ENCODE peak calls at places on chromosome 14, in six cellular contexts. One of them, this sample, is unnamed.

GRCh38 chr14:87483651-87484260 is 509.2 kb downstream of the GALC start:
- DNase-seq in brain microvascular endothelial cell: peak
- DNase-seq in right lobe of liver: no peak
- DNase-seq in left ventricle myocardium inferior: no peak
- DNase-seq in CD8-positive, alpha-beta memory T cell: no peak
- DNase-seq in IMR-90: peak
- DNase-seq in this sample: no peak

GRCh38 chr14:70785556-70785955 is 23.8 kb downstream of the MAP3K9 start:
- DNase-seq in brain microvascular endothelial cell: peak
- DNase-seq in right lobe of liver: no peak
- DNase-seq in left ventricle myocardium inferior: no peak
- DNase-seq in CD8-positive, alpha-beta memory T cell: no peak
- DNase-seq in IMR-90: no peak
- DNase-seq in this sample: no peak

GRCh38 chr14:44833376-44833775 is 128.4 kb downstream of the KLHL28 start:
- DNase-seq in brain microvascular endothelial cell: no peak
- DNase-seq in right lobe of liver: no peak
- DNase-seq in left ventricle myocardium inferior: no peak
- DNase-seq in CD8-positive, alpha-beta memory T cell: no peak
- DNase-seq in IMR-90: peak
- DNase-seq in this sample: no peak

GRCh38 chr14:101518611-101519048 is 42.7 kb upstream of the DIO3 start:
- DNase-seq in brain microvascular endothelial cell: no peak
- DNase-seq in right lobe of liver: no peak
- DNase-seq in left ventricle myocardium inferior: no peak
- DNase-seq in CD8-positive, alpha-beta memory T cell: no peak
- DNase-seq in IMR-90: no peak
- DNase-seq in this sample: no peak

GRCh38 chr14:53954551-53955233 is 1.9 kb downstream of the BMP4 start:
- DNase-seq in brain microvascular endothelial cell: peak
- DNase-seq in right lobe of liver: peak
- DNase-seq in left ventricle myocardium inferior: peak
- DNase-seq in CD8-positive, alpha-beta memory T cell: no peak
- DNase-seq in IMR-90: peak
- DNase-seq in this sample: no peak

GRCh38 chr14:105087308-105087962 is 22.2 kb upstream of the GPR132 start:
- DNase-seq in brain microvascular endothelial cell: peak
- DNase-seq in right lobe of liver: peak
- DNase-seq in left ventricle myocardium inferior: peak
- DNase-seq in CD8-positive, alpha-beta memory T cell: no peak
- DNase-seq in IMR-90: peak
- DNase-seq in this sample: no peak

GRCh38 chr14:46571970-46572369 is 79.6 kb downstream of the RPL10L start:
- DNase-seq in brain microvascular endothelial cell: peak
- DNase-seq in right lobe of liver: no peak
- DNase-seq in left ventricle myocardium inferior: no peak
- DNase-seq in CD8-positive, alpha-beta memory T cell: no peak
- DNase-seq in IMR-90: no peak
- DNase-seq in this sample: no peak

GRCh38 chr14:68951051-68951797 is 27.9 kb downstream of the ACTN1 start:
- DNase-seq in brain microvascular endothelial cell: peak
- DNase-seq in right lobe of liver: peak
- DNase-seq in left ventricle myocardium inferior: peak
- DNase-seq in CD8-positive, alpha-beta memory T cell: no peak
- DNase-seq in IMR-90: peak
- DNase-seq in this sample: peak

GRCh38 chr14:59919582-59920377 is at the start of gene LRRC9:
- DNase-seq in brain microvascular endothelial cell: no peak
- DNase-seq in right lobe of liver: peak
- DNase-seq in left ventricle myocardium inferior: peak
- DNase-seq in CD8-positive, alpha-beta memory T cell: no peak
- DNase-seq in IMR-90: no peak
- DNase-seq in this sample: peak

GRCh38 chr14:93008381-93008780 is 85.4 kb downstream of the CHGA start:
- DNase-seq in brain microvascular endothelial cell: no peak
- DNase-seq in right lobe of liver: no peak
- DNase-seq in left ventricle myocardium inferior: peak
- DNase-seq in CD8-positive, alpha-beta memory T cell: no peak
- DNase-seq in IMR-90: peak
- DNase-seq in this sample: peak

GRCh38 chr14:56124296-56124695 is 6.1 kb downstream of the PELI2 start:
- DNase-seq in brain microvascular endothelial cell: no peak
- DNase-seq in right lobe of liver: no peak
- DNase-seq in left ventricle myocardium inferior: no peak
- DNase-seq in CD8-positive, alpha-beta memory T cell: no peak
- DNase-seq in IMR-90: peak
- DNase-seq in this sample: no peak

GRCh38 chr14:59275668-59276067 is 87.2 kb downstream of the DAAM1 start:
- DNase-seq in brain microvascular endothelial cell: peak
- DNase-seq in right lobe of liver: no peak
- DNase-seq in left ventricle myocardium inferior: no peak
- DNase-seq in CD8-positive, alpha-beta memory T cell: no peak
- DNase-seq in IMR-90: peak
- DNase-seq in this sample: no peak

GRCh38 chr14:103629503-103630121 is 601 bp downstream of the KLC1 start:
- DNase-seq in brain microvascular endothelial cell: no peak
- DNase-seq in right lobe of liver: peak
- DNase-seq in left ventricle myocardium inferior: peak
- DNase-seq in CD8-positive, alpha-beta memory T cell: peak
- DNase-seq in IMR-90: no peak
- DNase-seq in this sample: peak

GRCh38 chr14:43754838-43755237 is 752.2 kb downstream of the FSCB start:
- DNase-seq in brain microvascular endothelial cell: no peak
- DNase-seq in right lobe of liver: no peak
- DNase-seq in left ventricle myocardium inferior: no peak
- DNase-seq in CD8-positive, alpha-beta memory T cell: no peak
- DNase-seq in IMR-90: no peak
- DNase-seq in this sample: no peak

GRCh38 chr14:37363661-37364060 is 165.9 kb downstream of the MIPOL1 start:
- DNase-seq in brain microvascular endothelial cell: no peak
- DNase-seq in right lobe of liver: no peak
- DNase-seq in left ventricle myocardium inferior: no peak
- DNase-seq in CD8-positive, alpha-beta memory T cell: no peak
- DNase-seq in IMR-90: no peak
- DNase-seq in this sample: no peak

DNA sequence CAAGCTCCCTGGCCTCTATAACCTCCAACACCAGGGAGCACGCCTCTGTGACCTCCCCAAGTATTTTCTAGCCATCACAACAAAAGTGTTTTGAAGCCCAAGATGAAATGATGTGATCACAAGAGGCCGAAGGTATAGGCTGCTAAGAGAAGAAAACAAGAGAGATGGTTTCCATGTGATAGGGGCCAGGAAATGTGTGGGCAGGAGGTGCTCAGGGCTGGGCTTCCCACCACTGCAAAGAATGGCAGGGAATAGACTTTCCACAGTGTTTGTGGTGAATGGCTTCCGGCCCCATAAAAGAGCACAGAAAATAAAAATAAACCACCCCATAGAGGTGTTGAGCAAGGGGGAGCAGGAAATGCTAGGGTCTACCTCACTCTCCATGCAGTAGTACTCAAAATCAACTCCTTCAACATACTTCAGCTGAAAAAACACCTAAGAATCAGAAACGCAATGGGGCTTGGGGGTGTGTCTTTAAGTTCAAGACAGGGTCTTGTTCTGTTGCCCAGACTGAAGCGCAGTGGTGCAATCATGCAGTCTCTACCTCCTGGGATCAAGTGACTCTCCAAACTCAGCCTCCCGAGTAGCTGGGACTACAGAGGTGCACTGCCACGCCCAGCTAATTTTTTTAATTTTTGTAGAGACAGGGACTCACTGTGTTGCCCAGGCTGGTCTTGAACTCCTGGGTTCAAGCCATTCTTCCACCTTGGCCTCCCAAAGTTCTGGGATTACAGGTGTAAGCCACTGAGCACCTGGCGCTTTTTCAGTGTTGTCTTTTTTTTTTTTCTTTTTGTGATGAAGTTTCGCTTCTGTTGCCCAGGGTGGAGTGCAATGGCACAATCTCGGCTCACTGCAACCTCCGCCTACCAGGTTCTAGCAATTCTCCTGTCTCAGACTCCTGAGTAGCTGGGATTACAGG is 27.1 kb downstream of the DAD1 start:
- DNase-seq in brain microvascular endothelial cell: no peak
- DNase-seq in right lobe of liver: no peak
- DNase-seq in left ventricle myocardium inferior: no peak
- DNase-seq in CD8-positive, alpha-beta memory T cell: peak
- DNase-seq in IMR-90: no peak
- DNase-seq in this sample: no peak
- H3K27ac ChIP-seq in brain microvascular endothelial cell: no peak
- H3K27ac ChIP-seq in right lobe of liver: peak
- H3K27ac ChIP-seq in left ventricle myocardium inferior: peak
- H3K27ac ChIP-seq in CD8-positive, alpha-beta memory T cell: peak
- H3K27ac ChIP-seq in IMR-90: no peak
- H3K27ac ChIP-seq in this sample: no peak

DNA sequence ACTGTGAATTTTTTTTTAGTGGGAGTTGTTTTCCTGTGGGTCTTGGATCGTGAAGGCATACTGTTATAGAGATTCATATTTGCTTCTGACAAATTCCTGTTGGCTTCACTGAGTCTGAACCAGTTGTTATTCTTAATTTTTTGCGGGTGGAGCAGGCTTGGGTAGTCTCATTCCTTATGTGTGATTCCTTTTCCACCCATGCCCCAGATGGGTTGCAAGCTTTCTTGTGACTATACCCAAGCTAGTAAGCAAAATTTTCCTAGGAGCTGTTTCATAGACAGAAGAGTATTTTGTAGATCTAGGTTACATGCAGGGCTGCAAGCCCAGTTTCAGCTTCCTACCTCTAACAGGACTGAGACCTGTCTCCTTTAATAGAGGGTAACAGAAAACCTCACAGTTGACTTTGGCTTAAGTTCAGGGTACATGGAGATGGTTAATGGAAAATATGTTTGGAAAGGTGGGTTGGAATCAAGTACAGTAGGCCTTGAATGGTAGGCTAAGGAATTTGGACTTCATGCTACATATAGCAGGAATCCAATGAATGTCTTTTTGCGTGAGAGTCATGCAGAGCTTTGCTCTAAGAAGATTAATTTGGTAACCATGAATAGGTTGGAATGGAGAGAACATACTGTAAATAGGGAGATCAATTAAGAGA is 29.0 kb downstream of the TRMT5 start:
- DNase-seq in brain microvascular endothelial cell: no peak
- DNase-seq in right lobe of liver: no peak
- DNase-seq in left ventricle myocardium inferior: no peak
- DNase-seq in CD8-positive, alpha-beta memory T cell: no peak
- DNase-seq in IMR-90: no peak
- DNase-seq in this sample: no peak
- H3K27ac ChIP-seq in brain microvascular endothelial cell: no peak
- H3K27ac ChIP-seq in right lobe of liver: no peak
- H3K27ac ChIP-seq in left ventricle myocardium inferior: peak
- H3K27ac ChIP-seq in CD8-positive, alpha-beta memory T cell: no peak
- H3K27ac ChIP-seq in IMR-90: no peak
- H3K27ac ChIP-seq in this sample: no peak

GRCh38 chr14:21501568-21501967 is 9.6 kb downstream of the METTL3 start:
- DNase-seq in brain microvascular endothelial cell: no peak
- DNase-seq in right lobe of liver: no peak
- DNase-seq in left ventricle myocardium inferior: no peak
- DNase-seq in CD8-positive, alpha-beta memory T cell: no peak
- DNase-seq in IMR-90: no peak
- DNase-seq in this sample: no peak
- H3K27ac ChIP-seq in brain microvascular endothelial cell: no peak
- H3K27ac ChIP-seq in right lobe of liver: no peak
- H3K27ac ChIP-seq in left ventricle myocardium inferior: no peak
- H3K27ac ChIP-seq in CD8-positive, alpha-beta memory T cell: no peak
- H3K27ac ChIP-seq in IMR-90: no peak
- H3K27ac ChIP-seq in this sample: no peak

GRCh38 chr14:74614508-74615495 is 2.8 kb upstream of the LTBP2 start:
- DNase-seq in brain microvascular endothelial cell: peak
- DNase-seq in right lobe of liver: no peak
- DNase-seq in left ventricle myocardium inferior: no peak
- DNase-seq in CD8-positive, alpha-beta memory T cell: no peak
- DNase-seq in IMR-90: no peak
- DNase-seq in this sample: no peak
- H3K27ac ChIP-seq in brain microvascular endothelial cell: no peak
- H3K27ac ChIP-seq in right lobe of liver: no peak
- H3K27ac ChIP-seq in left ventricle myocardium inferior: no peak
- H3K27ac ChIP-seq in CD8-positive, alpha-beta memory T cell: no peak
- H3K27ac ChIP-seq in IMR-90: no peak
- H3K27ac ChIP-seq in this sample: no peak

DNA sequence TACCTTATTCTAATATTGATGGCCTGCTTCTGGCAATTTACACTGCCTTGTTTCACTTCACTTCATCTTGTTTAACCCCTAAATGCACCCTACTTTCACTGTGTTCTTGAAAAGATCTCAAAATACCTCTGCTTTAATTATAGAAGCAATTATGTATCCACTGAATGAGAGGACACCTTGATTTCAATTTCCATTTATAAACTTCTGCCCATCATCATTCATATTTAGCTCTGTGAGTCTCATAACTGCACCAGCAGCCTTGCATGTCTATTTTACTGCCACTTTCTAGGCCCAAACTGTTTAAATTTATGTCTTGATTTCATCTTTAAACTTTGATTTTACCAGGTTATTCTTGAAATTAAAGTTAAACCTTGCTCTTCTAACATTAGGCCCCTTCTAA is 7.1 kb upstream of the DNAAF2 start:
- DNase-seq in brain microvascular endothelial cell: no peak
- DNase-seq in right lobe of liver: no peak
- DNase-seq in left ventricle myocardium inferior: no peak
- DNase-seq in CD8-positive, alpha-beta memory T cell: no peak
- DNase-seq in IMR-90: no peak
- DNase-seq in this sample: no peak
- H3K27ac ChIP-seq in brain microvascular endothelial cell: no peak
- H3K27ac ChIP-seq in right lobe of liver: peak
- H3K27ac ChIP-seq in left ventricle myocardium inferior: peak
- H3K27ac ChIP-seq in CD8-positive, alpha-beta memory T cell: no peak
- H3K27ac ChIP-seq in IMR-90: no peak
- H3K27ac ChIP-seq in this sample: no peak

GRCh38 chr14:64701660-64702059 is 2.6 kb upstream of the PLEKHG3 start:
- DNase-seq in brain microvascular endothelial cell: no peak
- DNase-seq in right lobe of liver: no peak
- DNase-seq in left ventricle myocardium inferior: no peak
- DNase-seq in CD8-positive, alpha-beta memory T cell: no peak
- DNase-seq in IMR-90: no peak
- DNase-seq in this sample: no peak
- H3K27ac ChIP-seq in brain microvascular endothelial cell: no peak
- H3K27ac ChIP-seq in right lobe of liver: no peak
- H3K27ac ChIP-seq in left ventricle myocardium inferior: no peak
- H3K27ac ChIP-seq in CD8-positive, alpha-beta memory T cell: no peak
- H3K27ac ChIP-seq in IMR-90: no peak
- H3K27ac ChIP-seq in this sample: peak

GRCh38 chr14:95340201-95340697 is 20.5 kb upstream of the CLMN start:
- DNase-seq in brain microvascular endothelial cell: no peak
- DNase-seq in right lobe of liver: peak
- DNase-seq in left ventricle myocardium inferior: no peak
- DNase-seq in CD8-positive, alpha-beta memory T cell: no peak
- DNase-seq in IMR-90: no peak
- DNase-seq in this sample: no peak
- H3K27ac ChIP-seq in brain microvascular endothelial cell: no peak
- H3K27ac ChIP-seq in right lobe of liver: peak
- H3K27ac ChIP-seq in left ventricle myocardium inferior: no peak
- H3K27ac ChIP-seq in CD8-positive, alpha-beta memory T cell: no peak
- H3K27ac ChIP-seq in IMR-90: no peak
- H3K27ac ChIP-seq in this sample: no peak

This sample was measured in caudate nucleus.